ENCODE peak calls at places on chromosomes 6 and 20, in eight cellular contexts. I, D, X, B, F, L, K and Y are unnamed samples. For H3K4me1, the result is how much of the 10 kb centered on the place peaks cover.

GRCh38 chr6:89351632-89352328 is 742 bp downstream of the UBE2J1 start:
- DNase-seq in I (no peak), D (no peak), X (no peak), B (no peak), F (no peak), L (no peak), K (peak), Y (no peak)

GRCh38 chr6:155100087-155100486 is 105.0 kb downstream of the TIAM2 start:
- DNase-seq in I (no peak), D (peak), X (no peak), B (peak), F (peak), L (peak), K (no peak), Y (no peak)

GRCh38 chr6:135251416-135251815 is 70.3 kb downstream of the MYB start:
- DNase-seq in I (no peak), D (peak), X (peak), B (no peak), F (no peak), L (no peak), K (peak), Y (no peak)

GRCh38 chr6:31543639-31544038 is 1.8 kb upstream of the DDX39B start:
- DNase-seq in I (no peak), D (no peak), X (no peak), B (no peak), F (no peak), L (no peak), K (no peak), Y (no peak)

GRCh38 chr6:80163754-80164187 is 57.3 kb downstream of the BCKDHB start:
- DNase-seq in I (no peak), D (no peak), X (peak), B (peak), F (no peak), L (no peak), K (peak), Y (no peak)

GRCh38 chr20:48335421-48336090 is 492.2 kb downstream of the PREX1 start:
- DNase-seq in I (no peak), D (no peak), X (no peak), B (peak), F (no peak), L (no peak), K (no peak), Y (no peak)

GRCh38 chr20:51481311-51481997 is 61.1 kb downstream of the NFATC2 start:
- DNase-seq in I (no peak), D (no peak), X (no peak), B (no peak), F (no peak), L (no peak), K (no peak), Y (no peak)

GRCh38 chr6:7644394-7644793 is 54.4 kb downstream of the SNRNP48 start:
- DNase-seq in I (no peak), D (no peak), X (no peak), B (no peak), F (no peak), L (no peak), K (no peak), Y (no peak)

GRCh38 chr6:119119989-119120388 is 41.5 kb upstream of the FAM184A start:
- DNase-seq in I (no peak), D (no peak), X (no peak), B (peak), F (no peak), L (no peak), K (no peak), Y (no peak)

GRCh38 chr6:40922281-40922680 is 116.7 kb downstream of the UNC5CL start:
- DNase-seq in I (no peak), D (no peak), X (no peak), B (peak), F (no peak), L (no peak), K (no peak), Y (no peak)

GRCh38 chr20:50464026-50464724 is 46.0 kb upstream of the PTPN1 start:
- DNase-seq in I (peak), D (peak), X (peak), B (peak), F (peak), L (peak), K (peak), Y (peak)

GRCh38 chr6:152461556-152461955 is 175.6 kb downstream of the SYNE1 start:
- DNase-seq in I (no peak), D (no peak), X (no peak), B (peak), F (no peak), L (no peak), K (no peak), Y (no peak)

GRCh38 chr20:51462566-51463276 is 79.8 kb downstream of the NFATC2 start:
- DNase-seq in I (no peak), D (no peak), X (no peak), B (peak), F (peak), L (peak), K (no peak), Y (peak)

GRCh38 chr6:106599440-106599839 is 29.9 kb downstream of the RTN4IP1 start:
- DNase-seq in I (no peak), D (no peak), X (no peak), B (no peak), F (no peak), L (no peak), K (no peak), Y (no peak)

GRCh38 chr6:65448806-65449397 is 258.1 kb downstream of the EYS start:
- DNase-seq in I (no peak), D (no peak), X (no peak), B (no peak), F (no peak), L (no peak), K (peak), Y (no peak)

GRCh38 chr6:163181666-163182180 is 232.8 kb upstream of the QKI start:
- DNase-seq in I (no peak), D (no peak), X (no peak), B (peak), F (no peak), L (no peak), K (peak), Y (no peak)

GRCh38 chr20:588932-589672 is 21.0 kb downstream of the TCF15 start:
- DNase-seq in I (no peak), D (no peak), X (no peak), B (no peak), F (no peak), L (no peak), K (peak), Y (no peak)

DNA sequence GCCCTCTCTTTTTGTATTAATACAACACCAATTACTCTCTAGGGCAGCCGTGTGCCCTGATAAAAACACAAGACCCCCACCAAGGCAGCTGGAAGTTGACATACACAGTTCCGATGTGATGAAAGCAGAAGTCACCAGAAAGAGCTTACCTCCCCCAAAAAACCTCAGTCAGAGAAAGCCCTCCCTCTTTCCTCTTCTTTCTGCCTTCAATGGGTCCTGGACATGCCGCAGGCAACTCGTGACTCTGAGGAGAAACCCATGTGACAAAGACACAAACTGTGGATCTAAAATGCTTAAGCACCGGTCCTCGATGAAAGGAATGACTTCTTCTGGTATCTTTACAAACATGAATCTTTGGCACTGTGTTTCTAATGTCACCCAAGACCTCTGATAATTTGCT is 117.7 kb upstream of the CCDC28A start:
- DNase-seq in I (no peak), D (no peak), X (no peak), B (no peak), F (no peak), L (no peak), K (peak), Y (no peak)
- H3K27ac ChIP-seq in I (no peak), D (no peak), X (no peak), B (no peak), F (no peak), L (no peak), K (no peak), Y (no peak)

GRCh38 chr20:36861625-36861874 is 14.4 kb upstream of the TLDC2 start:
- DNase-seq in I (no peak), D (no peak), X (no peak), B (no peak), F (peak), L (no peak), K (no peak), Y (no peak)

GRCh38 chr20:36860811-36861624 is 14.9 kb upstream of the TLDC2 start:
- DNase-seq in I (no peak), D (no peak), X (no peak), B (no peak), F (no peak), L (no peak), K (no peak), Y (no peak)

GRCh38 chr20:36859282-36859555 is 16.7 kb upstream of the TLDC2 start:
- DNase-seq in I (no peak), D (no peak), X (no peak), B (no peak), F (no peak), L (no peak), K (no peak), Y (no peak)

GRCh38 chr20:36860339-36860738 is 15.6 kb upstream of the TLDC2 start:
- DNase-seq in I (no peak), D (no peak), X (no peak), B (no peak), F (no peak), L (no peak), K (no peak), Y (no peak)

GRCh38 chr20:36859700-36860330 is 16.1 kb upstream of the TLDC2 start:
- DNase-seq in I (no peak), D (no peak), X (no peak), B (no peak), F (no peak), L (no peak), K (no peak), Y (no peak)
- H3K4me1 ChIP-seq in I (under half), D (half or more), X (under half), B (half or more), F (half or more), L (under half), K (under half), Y (half or more)

DNA sequence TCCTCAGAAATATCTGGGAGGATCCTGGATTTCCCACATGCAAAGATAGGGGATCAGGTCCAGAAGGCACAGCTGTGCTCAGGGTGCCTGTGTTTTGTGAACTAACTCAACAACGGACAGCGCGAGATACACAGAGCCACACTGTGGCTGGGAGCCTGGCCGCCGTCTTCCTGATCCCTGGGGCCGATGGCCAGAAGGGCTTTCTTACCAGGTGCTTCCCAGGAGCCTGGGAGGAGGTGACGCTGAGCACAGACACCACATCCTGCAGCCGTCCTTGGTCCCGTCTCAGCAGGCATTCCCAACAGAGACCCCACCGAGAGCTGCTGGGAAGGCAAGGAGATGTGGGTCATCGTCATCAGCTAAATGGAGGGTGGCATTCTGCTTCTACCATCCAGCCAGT is 144.6 kb upstream of the AFDN start:
- DNase-seq in I (no peak), D (no peak), X (no peak), B (no peak), F (no peak), L (no peak), K (no peak), Y (no peak)
- H3K27ac ChIP-seq in I (no peak), D (no peak), X (peak), B (no peak), F (peak), L (peak), K (no peak), Y (no peak)

GRCh38 chr20:57006411-57007170 is 259.9 kb downstream of the BMP7 start:
- DNase-seq in I (peak), D (no peak), X (no peak), B (peak), F (no peak), L (no peak), K (no peak), Y (no peak)
- H3K4me1 ChIP-seq in I (under half), D (under half), X (under half), B (under half), F (under half), L (under half), K (under half), Y (under half)

DNA sequence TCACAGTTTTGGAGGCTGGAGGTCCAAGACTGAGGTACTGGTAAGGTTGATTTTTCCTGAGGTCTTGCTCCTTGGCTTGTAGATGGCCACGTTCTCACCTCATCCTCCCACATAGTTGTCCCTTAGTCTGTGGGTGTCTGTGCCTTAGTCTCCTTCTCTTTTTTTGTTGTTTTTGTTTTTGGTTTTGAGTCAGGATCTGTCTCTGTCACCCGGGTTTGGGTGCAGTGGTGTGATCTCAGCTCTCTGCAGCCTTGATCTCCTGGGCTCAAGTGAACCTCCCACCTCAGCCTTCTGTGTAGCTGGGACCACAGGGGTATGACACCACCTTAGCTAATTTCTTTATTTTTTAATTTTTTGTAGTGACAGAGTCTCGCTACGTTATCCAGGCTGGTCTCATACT is 245.2 kb downstream of the PHACTR1 start:
- DNase-seq in I (no peak), D (no peak), X (no peak), B (no peak), F (no peak), L (no peak), K (no peak), Y (no peak)
- H3K27ac ChIP-seq in I (no peak), D (no peak), X (no peak), B (no peak), F (peak), L (no peak), K (no peak), Y (peak)

GRCh38 chr6:137162692-137163303 is 10.6 kb downstream of the IL22RA2 start:
- DNase-seq in I (no peak), D (no peak), X (no peak), B (no peak), F (no peak), L (no peak), K (no peak), Y (no peak)

GRCh38 chr6:137159912-137160311 is 13.5 kb downstream of the IL22RA2 start:
- DNase-seq in I (no peak), D (no peak), X (no peak), B (no peak), F (no peak), L (no peak), K (no peak), Y (no peak)

GRCh38 chr6:137160763-137161162 is 12.7 kb downstream of the IL22RA2 start:
- DNase-seq in I (no peak), D (no peak), X (no peak), B (peak), F (no peak), L (no peak), K (no peak), Y (no peak)

GRCh38 chr6:137163732-137164318 is 9.6 kb downstream of the IL22RA2 start:
- DNase-seq in I (no peak), D (no peak), X (no peak), B (no peak), F (no peak), L (no peak), K (no peak), Y (no peak)

DNA sequence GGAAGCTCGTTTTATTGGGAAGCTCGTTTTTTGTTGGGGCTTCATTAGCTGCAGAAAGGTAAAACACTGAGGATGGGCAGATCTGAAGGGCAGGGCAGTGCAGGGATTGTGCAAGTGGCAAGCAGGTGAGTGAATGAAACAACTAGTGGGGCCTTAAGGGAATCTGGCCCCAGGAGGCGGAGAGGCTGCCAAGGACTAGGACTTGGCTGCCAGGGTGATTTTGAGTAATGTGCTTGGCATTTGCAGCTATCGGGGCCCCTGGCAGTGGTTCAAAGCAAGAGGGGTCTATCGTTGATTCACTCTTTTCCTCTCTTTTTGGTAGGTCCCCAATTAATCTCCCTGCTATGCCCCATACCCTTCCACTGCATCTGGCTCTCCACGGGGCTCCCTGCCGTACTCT is 11.5 kb downstream of the IL22RA2 start:
- DNase-seq in I (no peak), D (no peak), X (no peak), B (peak), F (no peak), L (no peak), K (no peak), Y (no peak)
- H3K4me1 ChIP-seq in I (under half), D (under half), X (under half), B (under half), F (under half), L (under half), K (under half), Y (under half)

GRCh38 chr6:16713597-16713996 is 47.7 kb downstream of the ATXN1 start:
- DNase-seq in I (no peak), D (no peak), X (no peak), B (peak), F (no peak), L (no peak), K (no peak), Y (no peak)
- H3K27ac ChIP-seq in I (no peak), D (no peak), X (no peak), B (peak), F (peak), L (peak), K (peak), Y (peak)

GRCh38 chr6:149842331-149842730 is 21.8 kb downstream of the LRP11 start:
- DNase-seq in I (no peak), D (no peak), X (no peak), B (no peak), F (no peak), L (no peak), K (no peak), Y (no peak)
- H3K4me1 ChIP-seq in I (under half), D (under half), X (under half), B (under half), F (under half), L (under half), K (under half), Y (under half)

DNA sequence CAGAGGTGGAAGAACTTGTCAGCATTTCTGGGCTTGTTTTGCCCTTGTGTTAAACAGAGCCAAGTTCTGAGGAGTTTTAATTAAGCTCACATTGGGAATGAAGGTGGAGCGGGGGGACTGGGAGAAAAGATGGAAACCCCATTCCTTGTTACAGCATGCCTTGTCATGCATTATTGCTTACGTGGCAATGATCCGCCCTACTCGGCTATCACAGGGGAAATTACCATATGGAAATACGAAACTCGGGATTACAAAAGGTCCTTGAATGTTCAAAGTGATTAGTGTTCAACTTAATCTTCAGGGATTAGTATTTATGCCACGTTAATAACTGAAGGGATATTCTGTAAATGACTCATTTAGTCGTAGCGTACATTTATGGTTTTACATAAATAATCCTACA is 86.4 kb downstream of the MAP3K7 start:
- DNase-seq in I (no peak), D (no peak), X (no peak), B (no peak), F (no peak), L (no peak), K (peak), Y (no peak)
- H3K27ac ChIP-seq in I (no peak), D (no peak), X (no peak), B (no peak), F (no peak), L (no peak), K (peak), Y (no peak)